ENCODE peak calls at places on chromosomes 4 and X, in ten cellular contexts. One of them, this sample, is unnamed.

GRCh38 chrX:8815460-8816065 is 14.4 kb upstream of the FAM9A start:
- DNase-seq in neural crest cell: peak
- DNase-seq in cardiac muscle cell: peak
- DNase-seq in lower lobe of right lung: no peak
- DNase-seq in WERI-Rb-1: peak
- DNase-seq in stomach: no peak
- DNase-seq in endothelial cell: peak
- DNase-seq in tibial artery: no peak
- DNase-seq in upper lobe of right lung: no peak
- DNase-seq in heart left ventricle: no peak
- DNase-seq in this sample: no peak

GRCh38 chrX:74251006-74251930 is 52.7 kb upstream of the ZCCHC13 start:
- DNase-seq in neural crest cell: no peak
- DNase-seq in tibial artery: peak
- DNase-seq in lower lobe of right lung: no peak
- DNase-seq in cardiac muscle cell: no peak
- DNase-seq in upper lobe of right lung: no peak
- DNase-seq in WERI-Rb-1: no peak
- DNase-seq in heart left ventricle: no peak
- DNase-seq in endothelial cell: no peak
- DNase-seq in stomach: no peak
- DNase-seq in this sample: no peak

GRCh38 chr4:153850525-153851280 is 61.8 kb upstream of the SFRP2 start:
- DNase-seq in upper lobe of right lung: no peak
- DNase-seq in heart left ventricle: no peak
- DNase-seq in stomach: no peak
- DNase-seq in neural crest cell: no peak
- DNase-seq in endothelial cell: no peak
- DNase-seq in tibial artery: no peak
- DNase-seq in cardiac muscle cell: peak
- DNase-seq in WERI-Rb-1: peak
- DNase-seq in lower lobe of right lung: no peak
- DNase-seq in this sample: no peak

GRCh38 chr4:187908731-187909130 is 86.8 kb upstream of the ZFP42 start:
- DNase-seq in heart left ventricle: no peak
- DNase-seq in neural crest cell: no peak
- DNase-seq in lower lobe of right lung: no peak
- DNase-seq in stomach: no peak
- DNase-seq in cardiac muscle cell: no peak
- DNase-seq in endothelial cell: no peak
- DNase-seq in WERI-Rb-1: no peak
- DNase-seq in upper lobe of right lung: no peak
- DNase-seq in tibial artery: no peak
- DNase-seq in this sample: no peak

GRCh38 chr4:109977854-109978501 is 65.3 kb downstream of the EGF start:
- DNase-seq in cardiac muscle cell: peak
- DNase-seq in neural crest cell: no peak
- DNase-seq in WERI-Rb-1: no peak
- DNase-seq in endothelial cell: no peak
- DNase-seq in tibial artery: no peak
- DNase-seq in upper lobe of right lung: no peak
- DNase-seq in lower lobe of right lung: no peak
- DNase-seq in heart left ventricle: no peak
- DNase-seq in stomach: no peak
- DNase-seq in this sample: no peak

GRCh38 chr4:3257691-3258482 is 8.9 kb downstream of the MSANTD1 start:
- DNase-seq in lower lobe of right lung: no peak
- DNase-seq in cardiac muscle cell: no peak
- DNase-seq in stomach: peak
- DNase-seq in heart left ventricle: no peak
- DNase-seq in endothelial cell: no peak
- DNase-seq in neural crest cell: no peak
- DNase-seq in WERI-Rb-1: peak
- DNase-seq in upper lobe of right lung: no peak
- DNase-seq in tibial artery: peak
- DNase-seq in this sample: no peak

GRCh38 chr4:80322716-80323115 is 12.8 kb upstream of the CFAP299 start:
- DNase-seq in lower lobe of right lung: no peak
- DNase-seq in endothelial cell: no peak
- DNase-seq in cardiac muscle cell: no peak
- DNase-seq in neural crest cell: no peak
- DNase-seq in heart left ventricle: no peak
- DNase-seq in tibial artery: no peak
- DNase-seq in stomach: no peak
- DNase-seq in upper lobe of right lung: no peak
- DNase-seq in WERI-Rb-1: peak
- DNase-seq in this sample: no peak

GRCh38 chrX:88990882-88991582 is 244.0 kb downstream of the CPXCR1 start:
- DNase-seq in WERI-Rb-1: no peak
- DNase-seq in cardiac muscle cell: no peak
- DNase-seq in upper lobe of right lung: no peak
- DNase-seq in endothelial cell: no peak
- DNase-seq in lower lobe of right lung: no peak
- DNase-seq in heart left ventricle: no peak
- DNase-seq in neural crest cell: no peak
- DNase-seq in stomach: no peak
- DNase-seq in tibial artery: no peak
- DNase-seq in this sample: no peak

GRCh38 chr4:159395693-159396092 is 292.8 kb downstream of the RAPGEF2 start:
- DNase-seq in upper lobe of right lung: no peak
- DNase-seq in endothelial cell: no peak
- DNase-seq in heart left ventricle: no peak
- DNase-seq in lower lobe of right lung: no peak
- DNase-seq in tibial artery: no peak
- DNase-seq in stomach: no peak
- DNase-seq in WERI-Rb-1: no peak
- DNase-seq in cardiac muscle cell: no peak
- DNase-seq in neural crest cell: no peak
- DNase-seq in this sample: no peak

GRCh38 chr4:150240011-150240410 is 161.8 kb downstream of the DCLK2 start:
- DNase-seq in WERI-Rb-1: no peak
- DNase-seq in lower lobe of right lung: no peak
- DNase-seq in stomach: no peak
- DNase-seq in cardiac muscle cell: no peak
- DNase-seq in upper lobe of right lung: no peak
- DNase-seq in neural crest cell: no peak
- DNase-seq in tibial artery: no peak
- DNase-seq in heart left ventricle: no peak
- DNase-seq in endothelial cell: no peak
- DNase-seq in this sample: no peak

GRCh38 chrX:150616179-150616862 is 47.9 kb downstream of the MTM1 start:
- DNase-seq in lower lobe of right lung: no peak
- DNase-seq in neural crest cell: no peak
- DNase-seq in stomach: no peak
- DNase-seq in endothelial cell: no peak
- DNase-seq in heart left ventricle: no peak
- DNase-seq in tibial artery: no peak
- DNase-seq in upper lobe of right lung: no peak
- DNase-seq in cardiac muscle cell: no peak
- DNase-seq in WERI-Rb-1: no peak
- DNase-seq in this sample: no peak

GRCh38 chr4:8905773-8906667 is 34.4 kb upstream of the HMX1 start:
- DNase-seq in lower lobe of right lung: peak
- DNase-seq in cardiac muscle cell: no peak
- DNase-seq in heart left ventricle: no peak
- DNase-seq in endothelial cell: no peak
- DNase-seq in tibial artery: peak
- DNase-seq in neural crest cell: no peak
- DNase-seq in upper lobe of right lung: peak
- DNase-seq in stomach: no peak
- DNase-seq in WERI-Rb-1: peak
- DNase-seq in this sample: no peak

GRCh38 chrX:5086388-5086787 is 1142.3 kb downstream of the NLGN4X start:
- DNase-seq in tibial artery: no peak
- DNase-seq in WERI-Rb-1: no peak
- DNase-seq in upper lobe of right lung: no peak
- DNase-seq in endothelial cell: no peak
- DNase-seq in neural crest cell: no peak
- DNase-seq in heart left ventricle: no peak
- DNase-seq in stomach: no peak
- DNase-seq in cardiac muscle cell: no peak
- DNase-seq in lower lobe of right lung: no peak
- DNase-seq in this sample: no peak

GRCh38 chrX:15055146-15055930 is 182.1 kb downstream of the MOSPD2 start:
- DNase-seq in upper lobe of right lung: no peak
- DNase-seq in endothelial cell: no peak
- DNase-seq in tibial artery: no peak
- DNase-seq in WERI-Rb-1: no peak
- DNase-seq in cardiac muscle cell: no peak
- DNase-seq in lower lobe of right lung: no peak
- DNase-seq in stomach: no peak
- DNase-seq in heart left ventricle: no peak
- DNase-seq in neural crest cell: no peak
- DNase-seq in this sample: no peak

GRCh38 chr4:3316146-3316545 is 23.3 kb downstream of the RGS12 start:
- DNase-seq in endothelial cell: no peak
- DNase-seq in neural crest cell: no peak
- DNase-seq in cardiac muscle cell: no peak
- DNase-seq in lower lobe of right lung: no peak
- DNase-seq in WERI-Rb-1: no peak
- DNase-seq in upper lobe of right lung: peak
- DNase-seq in stomach: no peak
- DNase-seq in tibial artery: no peak
- DNase-seq in heart left ventricle: no peak
- DNase-seq in this sample: no peak

GRCh38 chrX:23403849-23404248 is 69.2 kb downstream of the PTCHD1 start:
- DNase-seq in cardiac muscle cell: peak
- DNase-seq in lower lobe of right lung: no peak
- DNase-seq in tibial artery: no peak
- DNase-seq in neural crest cell: no peak
- DNase-seq in stomach: no peak
- DNase-seq in WERI-Rb-1: peak
- DNase-seq in upper lobe of right lung: no peak
- DNase-seq in heart left ventricle: no peak
- DNase-seq in endothelial cell: no peak
- DNase-seq in this sample: no peak
- TF ChIP-seq CTCF in cardiac muscle cell: peak
- TF ChIP-seq CTCF in lower lobe of right lung: no peak
- TF ChIP-seq CTCF in tibial artery: no peak
- TF ChIP-seq CTCF in neural crest cell: peak
- TF ChIP-seq CTCF in stomach: no peak
- TF ChIP-seq CTCF in WERI-Rb-1: peak
- TF ChIP-seq CTCF in upper lobe of right lung: no peak
- TF ChIP-seq CTCF in heart left ventricle: no peak
- TF ChIP-seq CTCF in endothelial cell: no peak
- TF ChIP-seq CTCF in this sample: no peak

DNA sequence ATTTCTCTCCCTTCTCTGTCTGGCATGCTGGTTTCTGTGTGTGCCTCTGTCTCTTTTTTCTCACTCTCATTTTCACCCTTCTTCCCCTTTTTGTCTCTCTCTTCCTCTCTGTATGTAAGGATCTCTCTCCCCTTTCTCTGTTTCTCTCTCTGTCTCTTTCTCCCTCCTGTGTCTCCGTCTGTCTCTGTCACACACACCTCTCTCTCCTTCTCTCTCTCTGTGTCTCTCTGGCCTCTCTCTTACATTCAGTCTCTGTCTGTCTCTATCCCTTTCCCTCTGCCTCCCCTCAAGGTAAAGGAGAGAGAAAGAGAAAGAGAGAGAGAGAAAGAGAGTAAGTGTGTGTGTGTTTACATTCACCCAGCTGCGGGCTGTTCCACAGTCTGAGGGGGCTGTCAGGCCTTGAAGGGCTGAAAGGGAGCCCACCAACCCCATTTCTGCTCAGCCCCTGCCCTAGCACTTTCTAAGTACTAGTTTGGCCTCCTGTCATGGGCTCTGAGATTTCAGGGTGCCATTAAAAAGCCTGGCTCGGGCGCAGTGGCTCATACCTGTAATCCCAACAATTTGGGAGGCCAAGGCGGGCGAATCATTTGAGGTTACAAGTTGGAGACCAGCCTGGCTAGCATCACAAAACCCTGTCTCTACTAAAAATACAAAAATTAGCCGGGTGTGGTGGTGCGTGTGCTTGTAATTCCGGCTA is 9.6 kb upstream of the TSPYL2 start:
- DNase-seq in upper lobe of right lung: no peak
- DNase-seq in stomach: no peak
- DNase-seq in cardiac muscle cell: no peak
- DNase-seq in endothelial cell: no peak
- DNase-seq in heart left ventricle: no peak
- DNase-seq in WERI-Rb-1: no peak
- DNase-seq in neural crest cell: no peak
- DNase-seq in lower lobe of right lung: no peak
- DNase-seq in tibial artery: no peak
- DNase-seq in this sample: no peak
- TF ChIP-seq CTCF in upper lobe of right lung: no peak
- TF ChIP-seq CTCF in stomach: no peak
- TF ChIP-seq CTCF in cardiac muscle cell: no peak
- TF ChIP-seq CTCF in endothelial cell: no peak
- TF ChIP-seq CTCF in heart left ventricle: no peak
- TF ChIP-seq CTCF in WERI-Rb-1: no peak
- TF ChIP-seq CTCF in neural crest cell: no peak
- TF ChIP-seq CTCF in lower lobe of right lung: no peak
- TF ChIP-seq CTCF in tibial artery: no peak
- TF ChIP-seq CTCF in this sample: no peak

GRCh38 chr4:178577933-178578332 is 1135.7 kb upstream of the AGA start:
- DNase-seq in stomach: no peak
- DNase-seq in endothelial cell: no peak
- DNase-seq in WERI-Rb-1: peak
- DNase-seq in upper lobe of right lung: no peak
- DNase-seq in tibial artery: no peak
- DNase-seq in lower lobe of right lung: no peak
- DNase-seq in neural crest cell: no peak
- DNase-seq in cardiac muscle cell: peak
- DNase-seq in heart left ventricle: no peak
- DNase-seq in this sample: no peak
- TF ChIP-seq CTCF in stomach: no peak
- TF ChIP-seq CTCF in endothelial cell: no peak
- TF ChIP-seq CTCF in WERI-Rb-1: peak
- TF ChIP-seq CTCF in upper lobe of right lung: no peak
- TF ChIP-seq CTCF in tibial artery: no peak
- TF ChIP-seq CTCF in lower lobe of right lung: no peak
- TF ChIP-seq CTCF in neural crest cell: peak
- TF ChIP-seq CTCF in cardiac muscle cell: no peak
- TF ChIP-seq CTCF in heart left ventricle: no peak
- TF ChIP-seq CTCF in this sample: peak

GRCh38 chr4:156977435-156978160 is 6.0 kb upstream of the PDGFC start:
- DNase-seq in endothelial cell: no peak
- DNase-seq in WERI-Rb-1: no peak
- DNase-seq in upper lobe of right lung: no peak
- DNase-seq in lower lobe of right lung: no peak
- DNase-seq in neural crest cell: no peak
- DNase-seq in cardiac muscle cell: no peak
- DNase-seq in tibial artery: no peak
- DNase-seq in heart left ventricle: no peak
- DNase-seq in stomach: no peak
- DNase-seq in this sample: no peak

GRCh38 chr4:156981262-156981661 is 9.7 kb upstream of the PDGFC start:
- DNase-seq in stomach: no peak
- DNase-seq in endothelial cell: no peak
- DNase-seq in neural crest cell: no peak
- DNase-seq in upper lobe of right lung: no peak
- DNase-seq in heart left ventricle: no peak
- DNase-seq in cardiac muscle cell: no peak
- DNase-seq in lower lobe of right lung: no peak
- DNase-seq in tibial artery: no peak
- DNase-seq in WERI-Rb-1: no peak
- DNase-seq in this sample: no peak

DNA sequence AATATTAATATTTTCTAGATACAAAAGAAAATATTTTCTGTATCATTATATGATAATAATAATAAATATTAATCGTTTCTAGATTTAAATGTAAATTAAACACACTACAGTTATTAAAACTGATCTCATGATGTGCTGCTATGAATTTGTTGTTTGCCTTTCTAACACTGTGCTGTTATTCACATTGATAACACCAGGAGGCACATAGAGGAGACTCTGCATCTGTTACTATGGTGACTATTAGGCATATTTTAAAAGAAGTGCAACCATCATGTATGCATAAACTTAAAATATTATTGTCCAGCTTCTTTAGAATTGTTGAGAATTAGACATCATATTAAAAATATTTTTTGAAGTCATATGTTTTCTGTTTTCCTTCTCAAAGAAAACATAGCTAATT is 11.8 kb upstream of the PDGFC start:
- DNase-seq in tibial artery: no peak
- DNase-seq in endothelial cell: no peak
- DNase-seq in lower lobe of right lung: no peak
- DNase-seq in heart left ventricle: no peak
- DNase-seq in upper lobe of right lung: no peak
- DNase-seq in stomach: no peak
- DNase-seq in cardiac muscle cell: no peak
- DNase-seq in WERI-Rb-1: no peak
- DNase-seq in neural crest cell: no peak
- DNase-seq in this sample: no peak
- TF ChIP-seq CTCF in tibial artery: peak
- TF ChIP-seq CTCF in endothelial cell: peak
- TF ChIP-seq CTCF in lower lobe of right lung: no peak
- TF ChIP-seq CTCF in heart left ventricle: no peak
- TF ChIP-seq CTCF in upper lobe of right lung: peak
- TF ChIP-seq CTCF in stomach: no peak
- TF ChIP-seq CTCF in cardiac muscle cell: peak
- TF ChIP-seq CTCF in WERI-Rb-1: peak
- TF ChIP-seq CTCF in neural crest cell: peak
- TF ChIP-seq CTCF in this sample: no peak